ENCODE peak calls at places on chromosomes 2 and 18, in five cellular contexts. Z is NCI-H1092, R is NCI-H1105, Q is Right ventricle myocardium inferior, F is pons. M is an unnamed sample.

GRCh38 chr2:43074592-43075053 is 151.8 kb downstream of the ZFP36L2 start:
- DNase-seq in Z (no peak), R (no peak), Q (no peak), F (no peak), M (peak)

GRCh38 chr2:74260495-74260894 is 62.1 kb downstream of the MTHFD2 start:
- DNase-seq in Z (no peak), R (no peak), Q (no peak), F (no peak), M (no peak)

GRCh38 chr18:37403100-37403781 is 162.4 kb downstream of the CELF4 start:
- DNase-seq in Z (no peak), R (no peak), Q (no peak), F (no peak), M (peak)

GRCh38 chr2:202171246-202171833 is 67.1 kb downstream of the SUMO1 start:
- DNase-seq in Z (peak), R (no peak), Q (no peak), F (no peak), M (no peak)

GRCh38 chr2:121502781-121503180 is 27.9 kb upstream of the RNU4ATAC start:
- DNase-seq in Z (no peak), R (no peak), Q (no peak), F (no peak), M (no peak)

GRCh38 chr2:44934521-44934961 is 7.0 kb upstream of the SIX3 start:
- DNase-seq in Z (no peak), R (no peak), Q (no peak), F (no peak), M (no peak)

GRCh38 chr2:138722316-138722715 is 57.9 kb downstream of the NXPH2 start:
- DNase-seq in Z (no peak), R (no peak), Q (peak), F (no peak), M (no peak)

GRCh38 chr2:201275991-201276390 is 15.7 kb downstream of the CASP8 start:
- DNase-seq in Z (no peak), R (no peak), Q (no peak), F (no peak), M (no peak)

GRCh38 chr2:39664898-39665591 is 672 bp upstream of the TMEM178A start:
- DNase-seq in Z (no peak), R (no peak), Q (no peak), F (no peak), M (no peak)

GRCh38 chr2:96524482-96525210 is 11.9 kb upstream of the ARID5A start:
- DNase-seq in Z (no peak), R (no peak), Q (no peak), F (no peak), M (no peak)

GRCh38 chr2:175003875-175004729 is 1.1 kb downstream of the CHN1 start:
- DNase-seq in Z (no peak), R (no peak), Q (no peak), F (peak), M (no peak)

GRCh38 chr2:150570712-150571111 is 83.2 kb upstream of the RND3 start:
- DNase-seq in Z (no peak), R (no peak), Q (no peak), F (no peak), M (no peak)

GRCh38 chr2:209864716-209865295 is 93.2 kb downstream of the UNC80 start:
- DNase-seq in Z (no peak), R (no peak), Q (no peak), F (no peak), M (peak)

GRCh38 chr2:56613917-56614316 is 430.1 kb downstream of the CCDC85A start:
- DNase-seq in Z (no peak), R (no peak), Q (no peak), F (no peak), M (no peak)

GRCh38 chr18:10170375-10170774 is 256.6 kb downstream of the VAPA start:
- DNase-seq in Z (no peak), R (no peak), Q (no peak), F (no peak), M (no peak)

GRCh38 chr2:45275235-45275805 is 266.1 kb upstream of the SIX2 start:
- DNase-seq in Z (no peak), R (no peak), Q (no peak), F (no peak), M (no peak)

GRCh38 chr2:186129767-186130581 is 356.1 kb upstream of the ZC3H15 start:
- DNase-seq in Z (peak), R (peak), Q (no peak), F (no peak), M (no peak)

GRCh38 chr2:104701471-104701911 is 152.4 kb upstream of the POU3F3 start:
- DNase-seq in Z (no peak), R (peak), Q (no peak), F (peak), M (no peak)

GRCh38 chr2:25290811-25291510 is 50.8 kb downstream of the DNMT3A start:
- DNase-seq in Z (peak), R (peak), Q (no peak), F (no peak), M (peak)

GRCh38 chr2:198309081-198309480 is 504.7 kb downstream of the PLCL1 start:
- DNase-seq in Z (no peak), R (no peak), Q (no peak), F (no peak), M (no peak)

GRCh38 chr2:218322756-218323525 is 30.6 kb upstream of the TMBIM1 start:
- DNase-seq in Z (peak), R (peak), Q (peak), F (peak), M (peak)

GRCh38 chr2:40271066-40271465 is 180.8 kb downstream of the SLC8A1 start:
- DNase-seq in Z (no peak), R (no peak), Q (no peak), F (no peak), M (no peak)

GRCh38 chr2:208879666-208880065 is 473.1 kb downstream of the PTH2R start:
- DNase-seq in Z (no peak), R (no peak), Q (no peak), F (no peak), M (no peak)

GRCh38 chr2:112161431-112162145 is 23.4 kb downstream of the FBLN7 start:
- DNase-seq in Z (no peak), R (peak), Q (no peak), F (no peak), M (peak)

GRCh38 chr2:160510617-160511016 is 17.0 kb upstream of the RBMS1 start:
- DNase-seq in Z (no peak), R (no peak), Q (no peak), F (no peak), M (no peak)

GRCh38 chr2:3324404-3325281 is 53.0 kb downstream of the EIPR1 start:
- DNase-seq in Z (no peak), R (no peak), Q (no peak), F (no peak), M (no peak)

GRCh38 chr18:3973191-3973590 is 481.9 kb downstream of the DLGAP1 start:
- DNase-seq in Z (no peak), R (no peak), Q (no peak), F (no peak), M (no peak)

GRCh38 chr2:120597595-120598193 is 138.0 kb upstream of the GLI2 start:
- DNase-seq in Z (no peak), R (no peak), Q (peak), F (no peak), M (peak)

GRCh38 chr2:20614201-20615045 is 36.5 kb downstream of the HS1BP3 start:
- DNase-seq in Z (peak), R (no peak), Q (no peak), F (no peak), M (peak)

GRCh38 chr2:100923461-100924020 is 78.5 kb upstream of the RPL31 start:
- DNase-seq in Z (no peak), R (no peak), Q (no peak), F (no peak), M (no peak)